ENCODE peak calls at places on chromosomes 16 and 17, in five cellular contexts. C is heart right ventricle, F is A549, G is body of pancreas, B is brain microvascular endothelial cell. N is an unnamed sample.

GRCh38 chr17:38942641-38943040 is 17.2 kb downstream of the LASP1NB start:
- DNase-seq in G (no peak), C (no peak), F (no peak), B (no peak), N (no peak)

GRCh38 chr17:76469076-76469990 is 1.9 kb downstream of the AANAT start:
- DNase-seq in C (no peak), F (no peak), G (no peak), B (no peak), N (no peak)

GRCh38 chr17:41835214-41835799 is 725 bp downstream of the NT5C3B start:
- DNase-seq in G (no peak), F (no peak), B (no peak), C (no peak), N (no peak)

GRCh38 chr16:30651124-30652004 is 604 bp downstream of the PRR14 start:
- DNase-seq in G (peak), F (peak), C (peak), B (peak), N (no peak)

GRCh38 chr17:80891096-80892018 is 100.3 kb upstream of the CHMP6 start:
- DNase-seq in G (no peak), C (no peak), B (peak), F (peak), N (peak)

GRCh38 chr16:85514601-85515318 is 98.4 kb upstream of the GSE1 start:
- DNase-seq in F (peak), C (peak), G (peak), B (peak), N (peak)

GRCh38 chr17:39665642-39666221 is 583 bp downstream of the TCAP start:
- DNase-seq in F (peak), B (no peak), G (no peak), C (no peak), N (no peak)

GRCh38 chr17:42459983-42460300 is 1.3 kb downstream of the ATP6V0A1 start:
- DNase-seq in B (peak), G (no peak), C (no peak), F (peak), N (no peak)

GRCh38 chr16:89055313-89055712 is 38.3 kb upstream of the ACSF3 start:
- DNase-seq in C (no peak), F (no peak), G (no peak), B (no peak), N (no peak)

GRCh38 chr17:49861150-49861884 is 13.4 kb upstream of the TAC4 start:
- DNase-seq in F (peak), G (peak), B (peak), C (peak), N (no peak)

GRCh38 chr17:80109713-80110446 is 8.5 kb downstream of the GAA start:
- DNase-seq in B (no peak), G (no peak), C (no peak), F (no peak), N (no peak)

GRCh38 chr17:69812240-69812837 is 262.7 kb upstream of the KCNJ16 start:
- DNase-seq in B (no peak), G (no peak), F (peak), C (no peak), N (no peak)

GRCh38 chr16:67781548-67781921 is 24.8 kb downstream of the RANBP10 start:
- DNase-seq in G (no peak), B (no peak), F (no peak), C (no peak), N (no peak)

GRCh38 chr17:8818654-8819330 is 19.6 kb upstream of the MFSD6L start:
- DNase-seq in C (no peak), F (no peak), B (no peak), G (no peak), N (no peak)

GRCh38 chr16:84482001-84482891 is 22.2 kb downstream of the MEAK7 start:
- DNase-seq in G (no peak), B (no peak), C (no peak), F (no peak), N (no peak)

GRCh38 chr17:79835953-79836951 is 3.0 kb downstream of the CBX4 start:
- DNase-seq in F (peak), G (peak), B (no peak), C (no peak), N (no peak)

GRCh38 chr16:68739964-68740627 is 3.0 kb downstream of the CDH1 start:
- DNase-seq in G (peak), F (peak), B (no peak), C (no peak), N (no peak)

GRCh38 chr17:9628509-9628908 is 16.8 kb upstream of the USP43 start:
- DNase-seq in C (no peak), B (no peak), F (peak), G (no peak), N (no peak)

GRCh38 chr17:17156511-17156910 is 49.6 kb downstream of the PLD6 start:
- DNase-seq in F (no peak), G (no peak), B (peak), C (no peak), N (no peak)

GRCh38 chr16:82187829-82188228 is 17.8 kb upstream of the MPHOSPH6 start:
- DNase-seq in B (no peak), G (no peak), C (no peak), F (no peak), N (no peak)

GRCh38 chr17:14301279-14301760 is 439 bp downstream of the HS3ST3B1 start:
- DNase-seq in B (no peak), C (no peak), G (peak), F (no peak), N (no peak)

GRCh38 chr17:39178516-39178915 is 12.6 kb upstream of the ARL5C start:
- DNase-seq in G (no peak), C (no peak), B (peak), F (peak), N (no peak)

GRCh38 chr17:11943759-11944347 is 53.4 kb downstream of the ZNF18 start:
- DNase-seq in C (no peak), F (no peak), G (no peak), B (no peak), N (no peak)

GRCh38 chr17:47717845-47718621 is 15.0 kb upstream of the TBX21 start:
- DNase-seq in G (no peak), F (no peak), B (no peak), C (no peak), N (no peak)

GRCh38 chr16:12574721-12575120 is 229.0 kb downstream of the CPPED1 start:
- DNase-seq in G (no peak), F (no peak), B (no peak), C (no peak), N (no peak)

GRCh38 chr17:335691-336090 is 16.9 kb downstream of the RPH3AL start:
- DNase-seq in G (peak), F (no peak), B (no peak), C (no peak), N (no peak)

GRCh38 chr16:81738831-81739496 is 40.1 kb upstream of the PLCG2 start:
- DNase-seq in G (no peak), B (no peak), C (peak), F (no peak), N (no peak)

GRCh38 chr17:49557204-49558024 is 18.3 kb upstream of the NXPH3 start:
- DNase-seq in G (no peak), C (no peak), F (peak), B (peak), N (no peak)

GRCh38 chr16:1102921-1103648 is 7.0 kb upstream of the C1QTNF8 start:
- DNase-seq in G (peak), B (no peak), C (peak), F (no peak), N (no peak)

GRCh38 chr17:62781356-62781755 is 26.8 kb downstream of the MARCHF10 start:
- DNase-seq in B (no peak), C (no peak), G (no peak), F (no peak), N (no peak)

GRCh38 chr17:14294876-14295275 is 6.0 kb upstream of the HS3ST3B1 start:
- DNase-seq in F (no peak), B (no peak), C (no peak), G (no peak), N (no peak)

GRCh38 chr16:48062681-48063080 is 93.1 kb downstream of the ABCC12 start:
- DNase-seq in B (no peak), G (no peak), F (no peak), C (no peak), N (no peak)

GRCh38 chr16:29809031-29809747 is 2.8 kb upstream of the PRRT2 start:
- DNase-seq in F (no peak), G (no peak), B (no peak), C (no peak), N (no peak)

GRCh38 chr16:15055141-15056053 is 477 bp downstream of the NTAN1 start:
- DNase-seq in G (peak), C (peak), F (peak), B (no peak), N (no peak)

GRCh38 chr16:84303023-84303422 is 8.3 kb downstream of the WFDC1 start:
- DNase-seq in G (no peak), B (no peak), C (peak), F (no peak), N (peak)

GRCh38 chr17:68512247-68512966 is at the start of gene PRKAR1A:
- DNase-seq in G (peak), F (peak), B (peak), C (peak), N (peak)
- TF ChIP-seq CTCF in G (no peak), F (no peak), B (no peak), C (no peak), N (no peak)

GRCh38 chr17:78735832-78736525 is 46.1 kb downstream of the CYTH1 start:
- DNase-seq in F (peak), B (no peak), C (no peak), G (peak), N (no peak)

GRCh38 chr17:78738245-78738644 is 43.8 kb downstream of the CYTH1 start:
- DNase-seq in C (no peak), F (no peak), B (no peak), G (no peak), N (no peak)

GRCh38 chr17:78734841-78735641 is 47.0 kb downstream of the CYTH1 start:
- DNase-seq in F (no peak), G (no peak), C (no peak), B (no peak), N (no peak)

GRCh38 chr17:78737332-78737731 is 44.7 kb downstream of the CYTH1 start:
- DNase-seq in C (no peak), F (peak), G (no peak), B (no peak), N (peak)

DNA sequence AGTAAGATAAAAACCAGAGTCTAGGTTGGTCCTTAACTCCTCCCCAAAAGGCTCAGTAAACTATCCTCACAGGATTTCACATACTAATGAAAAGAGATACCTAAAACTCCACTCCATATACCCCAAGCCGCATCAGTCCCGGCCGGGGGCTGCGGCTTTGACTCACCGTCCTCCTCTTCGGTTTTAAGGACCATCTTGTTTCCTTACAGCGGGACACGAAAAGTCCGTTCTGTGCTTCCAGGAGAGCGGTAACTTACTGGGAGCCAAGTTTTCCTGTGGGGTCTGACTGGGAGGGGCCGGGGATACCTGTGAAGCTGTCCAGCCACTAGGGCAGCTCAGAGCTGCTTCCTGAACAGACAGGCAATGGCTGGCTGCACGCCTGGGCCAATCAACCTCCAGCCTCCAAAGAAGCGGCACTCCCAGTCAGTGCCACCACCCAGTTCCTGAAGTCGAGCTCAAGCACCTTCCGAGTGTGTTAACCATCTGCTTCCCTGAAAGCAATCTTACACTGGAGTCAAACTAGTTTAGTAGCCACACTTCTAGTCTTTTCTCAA is 45.5 kb downstream of the CYTH1 start:
- DNase-seq in B (no peak), G (peak), C (peak), F (peak), N (no peak)
- H3K4me3 ChIP-seq in B (no peak), G (peak), C (peak), F (peak), N (no peak)

DNA sequence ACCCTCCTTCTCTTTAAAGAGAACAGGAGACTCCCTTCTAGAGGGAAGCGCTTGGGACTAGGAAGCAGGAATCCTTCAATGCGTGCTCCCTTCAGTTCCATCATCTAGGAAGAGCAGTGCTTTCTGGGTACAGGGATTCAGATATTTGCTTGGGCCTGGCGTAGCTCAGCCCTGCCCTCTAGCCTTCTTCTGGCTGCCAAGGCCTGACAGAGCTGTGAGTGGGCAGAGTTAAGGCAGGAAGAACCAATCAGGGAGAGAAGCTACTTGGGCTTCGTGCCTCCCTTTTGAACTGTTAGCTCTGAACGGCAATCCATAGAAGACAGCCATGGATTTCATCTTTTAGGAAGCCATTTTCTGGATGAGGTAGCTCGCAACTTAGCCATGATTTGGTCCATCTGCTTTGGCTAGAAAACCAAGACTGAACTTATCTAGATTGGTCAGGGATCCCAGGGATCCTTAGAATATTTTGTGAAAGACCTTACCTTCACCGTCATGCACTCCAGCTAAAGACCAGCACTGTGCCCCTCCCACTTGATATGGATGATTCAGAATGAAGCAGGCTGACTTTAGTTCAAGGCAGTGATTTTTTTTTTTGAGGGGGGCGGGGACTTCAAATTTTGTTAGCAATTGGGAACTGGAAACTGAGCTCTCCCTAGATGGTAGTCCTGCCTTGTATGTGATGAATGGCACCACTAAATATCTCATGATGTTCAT is 2.5 kb upstream of the CORO6 start:
- DNase-seq in B (no peak), G (no peak), C (no peak), F (peak), N (no peak)
- TF ChIP-seq CTCF in B (no peak), G (no peak), C (no peak), F (no peak), N (no peak)

GRCh38 chr16:72983728-72984350 is 64.1 kb downstream of the ZFHX3 start:
- DNase-seq in G (no peak), F (no peak), C (no peak), B (no peak), N (no peak)

GRCh38 chr16:72983241-72983640 is 64.7 kb downstream of the ZFHX3 start:
- DNase-seq in F (no peak), C (no peak), G (no peak), B (no peak), N (no peak)

GRCh38 chr16:72986011-72986410 is 61.9 kb downstream of the ZFHX3 start:
- DNase-seq in C (peak), F (no peak), G (no peak), B (peak), N (no peak)

GRCh38 chr16:72987480-72987901 is 60.4 kb downstream of the ZFHX3 start:
- DNase-seq in C (no peak), F (no peak), B (no peak), G (no peak), N (no peak)

GRCh38 chr16:72985148-72985882 is 62.6 kb downstream of the ZFHX3 start:
- DNase-seq in C (peak), B (peak), F (no peak), G (no peak), N (peak)
- H3K4me3 ChIP-seq in C (no peak), B (peak), F (no peak), G (no peak), N (no peak)

N was measured in AG09309.